ENCODE peak calls at places on chromosomes 5 and 9, in five cellular contexts. L is T-helper 9 cell; F is foreskin fibroblast; H is stimulated activated CD4-positive, alpha-beta T cell treated with anti-CD3 and anti-CD28 coated beads, Interleukin-4, amount 100 ng/mL, for 48 hours; S is H54. Y is an unnamed sample.
A peak's percentile ranks its signal among the peaks of the same experiment; 100 is the strongest.

GRCh38 chr5:85077581-85077980 is 692.9 kb upstream of the EDIL3 start:
- DNase-seq in L (no peak), F (no peak), H (no peak), S (no peak), Y (no peak)

GRCh38 chr9:130448035-130448624 is 3.4 kb downstream of the ASS1 start:
- DNase-seq in L (no peak), F (no peak), H (no peak), S (no peak), Y (no peak)

GRCh38 chr5:145587308-145588071 is 247.7 kb downstream of the PRELID2 start:
- DNase-seq in L (no peak), F (peak; percentile 61), H (no peak), S (peak; percentile 23), Y (peak; percentile 55)

GRCh38 chr5:76489877-76490688 is 87.0 kb downstream of the IQGAP2 start:
- DNase-seq in L (no peak), F (no peak), H (no peak), S (no peak), Y (no peak)

GRCh38 chr9:129239946-129240490 is 62.0 kb upstream of the IER5L start:
- DNase-seq in L (no peak), F (no peak), H (no peak), S (no peak), Y (no peak)

GRCh38 chr9:91813261-91813795 is 136.7 kb downstream of the ROR2 start:
- DNase-seq in L (no peak), F (no peak), H (no peak), S (no peak), Y (no peak)

GRCh38 chr5:167898361-167899042 is 392.9 kb upstream of the WWC1 start:
- DNase-seq in L (no peak), F (no peak), H (no peak), S (no peak), Y (no peak)

GRCh38 chr5:36741138-36741537 is 134.7 kb downstream of the SLC1A3 start:
- DNase-seq in L (no peak), F (no peak), H (no peak), S (no peak), Y (no peak)

GRCh38 chr5:77644443-77645157 is 6.1 kb upstream of the OTP start:
- DNase-seq in L (no peak), F (no peak), H (no peak), S (no peak), Y (no peak)

GRCh38 chr9:121561385-121562222 is 62.0 kb upstream of the GGTA1 start:
- DNase-seq in L (no peak), F (no peak), H (no peak), S (no peak), Y (no peak)

GRCh38 chr5:169290895-169291294 is 10.0 kb downstream of the SLIT3 start:
- DNase-seq in L (no peak), F (no peak), H (no peak), S (no peak), Y (no peak)

GRCh38 chr9:136688274-136689107 is 1.2 kb upstream of the AGPAT2 start:
- DNase-seq in L (no peak), F (no peak), H (no peak), S (no peak), Y (no peak)

GRCh38 chr5:73307645-73308346 is 134.8 kb downstream of the TMEM174 start:
- DNase-seq in L (no peak), F (no peak), H (no peak), S (no peak), Y (no peak)

GRCh38 chr5:45288746-45289145 is 407.4 kb downstream of the HCN1 start:
- DNase-seq in L (no peak), F (no peak), H (no peak), S (no peak), Y (no peak)

GRCh38 chr5:170791325-170791954 is 7.9 kb downstream of the GABRP start:
- DNase-seq in L (no peak), F (peak; percentile 32), H (peak; percentile 4), S (peak; percentile 15), Y (peak; percentile 13)

GRCh38 chr5:136006767-136007251 is 22.0 kb upstream of the TGFBI start:
- DNase-seq in L (no peak), F (peak; percentile 93), H (no peak), S (peak; percentile 54), Y (peak; percentile 79)

GRCh38 chr9:134894136-134894860 is 13.7 kb downstream of the FCN2 start:
- DNase-seq in L (no peak), F (no peak), H (no peak), S (no peak), Y (no peak)

GRCh38 chr5:140690376-140690932 is 716 bp downstream of the HARS1 start:
- DNase-seq in L (no peak), F (no peak), H (no peak), S (no peak), Y (no peak)

GRCh38 chr9:137619240-137620090 is 660 bp downstream of the EHMT1 start:
- DNase-seq in L (no peak), F (no peak), H (no peak), S (peak; percentile 91), Y (no peak)

GRCh38 chr9:87382902-87383301 is 114.8 kb upstream of the DAPK1 start:
- DNase-seq in L (no peak), F (no peak), H (no peak), S (no peak), Y (no peak)

GRCh38 chr9:25964239-25964638 is 286.0 kb upstream of the TUSC1 start:
- DNase-seq in L (no peak), F (peak; percentile 47), H (no peak), S (peak; percentile 16), Y (peak; percentile 74)

GRCh38 chr5:124061663-124062062 is 549.7 kb downstream of the CSNK1G3 start:
- DNase-seq in L (no peak), F (peak; percentile 59), H (no peak), S (no peak), Y (peak; percentile 10)

GRCh38 chr5:97752871-97753270 is 569.8 kb upstream of the RIOK2 start:
- DNase-seq in L (no peak), F (no peak), H (no peak), S (no peak), Y (no peak)

GRCh38 chr5:5632678-5633077 is 210.2 kb downstream of the ICE1 start:
- DNase-seq in L (no peak), F (no peak), H (no peak), S (no peak), Y (no peak)

GRCh38 chr9:114169940-114170791 is 14.8 kb downstream of the COL27A1 start:
- DNase-seq in L (no peak), F (no peak), H (no peak), S (no peak), Y (no peak)

GRCh38 chr9:17824927-17825659 is 246.2 kb downstream of the SH3GL2 start:
- DNase-seq in L (no peak), F (no peak), H (no peak), S (no peak), Y (no peak)

GRCh38 chr5:102450313-102450990 is 48.3 kb downstream of the SLCO6A1 start:
- DNase-seq in L (no peak), F (no peak), H (no peak), S (no peak), Y (no peak)

GRCh38 chr9:36149197-36149596 is 12.7 kb downstream of the GLIPR2 start:
- DNase-seq in L (no peak), F (peak; percentile 33), H (no peak), S (no peak), Y (no peak)

GRCh38 chr5:120866997-120867396 is 402.9 kb downstream of the PRR16 start:
- DNase-seq in L (no peak), F (no peak), H (no peak), S (no peak), Y (no peak)

GRCh38 chr9:112748041-112748440 is 2.5 kb upstream of the SNX30 start:
- DNase-seq in L (no peak), F (no peak), H (no peak), S (no peak), Y (no peak)

GRCh38 chr5:134851307-134851923 is 5.6 kb downstream of the C5orf24 start:
- DNase-seq in L (no peak), F (peak; percentile 48), H (no peak), S (no peak), Y (no peak)

GRCh38 chr9:101226803-101227202 is 158.0 kb downstream of the BAAT start:
- DNase-seq in L (no peak), F (no peak), H (no peak), S (no peak), Y (no peak)

GRCh38 chr9:79611091-79611614 is 39.4 kb downstream of the TLE4 start:
- DNase-seq in L (no peak), F (peak; percentile 93), H (no peak), S (peak; percentile 63), Y (peak; percentile 97)

GRCh38 chr5:180591249-180591887 is at the start of gene SCGB3A1:
- DNase-seq in L (no peak), F (no peak), H (no peak), S (no peak), Y (no peak)

GRCh38 chr5:140916325-140916724 is 9.8 kb upstream of the PCDHAC1 start:
- DNase-seq in L (no peak), F (no peak), H (no peak), S (no peak), Y (no peak)

GRCh38 chr5:159104058-159104651 is 4.4 kb upstream of the EBF1 start:
- DNase-seq in L (no peak), F (peak; percentile 30), H (no peak), S (no peak), Y (no peak)

GRCh38 chr9:132168851-132169250 is 7.0 kb downstream of the NTNG2 start:
- DNase-seq in L (no peak), F (no peak), H (no peak), S (no peak), Y (no peak)

Y was measured in GM04504.